ENCODE peak calls at places on chromosomes 12 and 14, in nine cellular contexts. Y, H, C, F, Z, L, T, X and P are unnamed samples.

GRCh38 chr14:92568621-92569479 is 55.3 kb downstream of the RIN3 start:
- DNase-seq in Y (peak; percentile 52), H (no peak), C (no peak), F (no peak), Z (peak; percentile 77), L (no peak), T (no peak), X (no peak), P (no peak)

GRCh38 chr12:57726884-57727757 is 11.4 kb downstream of the AGAP2 start:
- DNase-seq in Y (no peak), H (peak; percentile 79), C (no peak), F (no peak), Z (peak; percentile 11), L (no peak), T (peak; percentile 57), X (no peak), P (no peak)

GRCh38 chr14:71726639-71727085 is 205.6 kb upstream of the RGS6 start:
- DNase-seq in Y (no peak), H (no peak), C (no peak), F (no peak), Z (no peak), L (no peak), T (no peak), X (no peak), P (no peak)

GRCh38 chr12:119448737-119449136 is 114.2 kb downstream of the CCDC60 start:
- DNase-seq in Y (no peak), H (no peak), C (no peak), F (no peak), Z (no peak), L (no peak), T (no peak), X (no peak), P (peak; percentile 13)

GRCh38 chr12:69851976-69852375 is 26.9 kb downstream of the MYRFL start:
- DNase-seq in Y (no peak), H (no peak), C (no peak), F (no peak), Z (no peak), L (no peak), T (no peak), X (no peak), P (no peak)

GRCh38 chr12:30782316-30783173 is 27.8 kb upstream of the CAPRIN2 start:
- DNase-seq in Y (no peak), H (no peak), C (no peak), F (no peak), Z (no peak), L (no peak), T (no peak), X (no peak), P (no peak)

GRCh38 chr12:115956236-115956635 is 321.3 kb downstream of the MED13L start:
- DNase-seq in Y (no peak), H (no peak), C (no peak), F (no peak), Z (no peak), L (no peak), T (no peak), X (no peak), P (no peak)

GRCh38 chr14:74550071-74550470 is 56.5 kb downstream of the ISCA2 start:
- DNase-seq in Y (no peak), H (no peak), C (no peak), F (no peak), Z (no peak), L (no peak), T (no peak), X (no peak), P (no peak)

DNA sequence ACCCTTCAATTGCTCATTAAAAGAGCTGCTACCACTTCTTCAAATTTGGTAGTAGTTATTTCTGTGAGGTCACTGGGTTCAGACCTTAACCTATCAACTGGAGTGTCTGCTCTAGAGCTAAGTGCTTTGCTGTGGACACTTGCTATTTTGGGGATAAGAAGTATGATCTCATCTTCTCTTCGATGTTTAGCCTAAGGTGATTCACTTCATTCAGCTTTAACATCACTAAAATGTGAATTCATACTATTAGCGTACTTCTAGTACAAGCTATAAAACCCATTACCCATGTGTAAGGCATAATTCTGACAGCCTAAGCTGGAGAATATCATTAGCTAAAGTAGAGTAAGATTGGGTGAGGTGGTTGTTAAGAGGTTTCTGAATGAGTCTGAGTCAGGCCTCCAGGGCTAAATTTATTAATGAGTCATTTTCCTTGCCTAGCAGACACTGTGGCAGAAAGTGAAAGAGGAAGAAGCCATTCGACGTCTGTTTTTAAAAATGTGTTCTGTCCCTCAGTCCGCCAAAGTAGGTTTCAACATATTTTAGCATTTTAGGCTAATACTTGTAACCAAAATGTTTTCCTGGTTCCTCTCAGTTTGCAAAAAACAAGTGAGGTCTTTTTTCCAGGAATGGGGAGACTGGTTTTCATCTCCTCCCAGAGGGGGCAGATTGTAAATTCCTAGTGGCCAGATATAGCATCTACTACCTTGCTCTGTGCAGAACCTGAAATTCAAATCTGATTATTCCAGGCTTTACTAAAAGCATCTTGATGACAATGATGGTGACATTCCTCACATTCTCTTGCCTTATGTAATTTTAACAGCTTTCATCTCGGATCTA is 103.6 kb downstream of the SSPN start:
- DNase-seq in Y (peak; percentile 81), H (no peak), C (peak; percentile 52), F (no peak), Z (peak; percentile 79), L (peak; percentile 75), T (no peak), X (no peak), P (peak; percentile 82)
- TF ChIP-seq CTCF in Y (no peak), H (no peak), C (no peak), F (peak; percentile 58), Z (no peak), L (peak; percentile 47), T (peak; percentile 18), X (no peak), P (peak; percentile 36)

GRCh38 chr12:47385587-47385986 is 305.8 kb upstream of the AMIGO2 start:
- DNase-seq in Y (no peak), H (no peak), C (no peak), F (no peak), Z (no peak), L (no peak), T (no peak), X (no peak), P (no peak)

GRCh38 chr12:47383942-47384341 is 304.2 kb upstream of the AMIGO2 start:
- DNase-seq in Y (no peak), H (no peak), C (peak; percentile 85), F (peak; percentile 20), Z (no peak), L (no peak), T (no peak), X (no peak), P (no peak)

GRCh38 chr12:47378907-47379306 is 299.1 kb upstream of the AMIGO2 start:
- DNase-seq in Y (no peak), H (no peak), C (peak; percentile 31), F (no peak), Z (no peak), L (no peak), T (no peak), X (no peak), P (no peak)

GRCh38 chr12:47378222-47378582 is 298.4 kb upstream of the AMIGO2 start:
- DNase-seq in Y (no peak), H (no peak), C (peak; percentile 55), F (no peak), Z (no peak), L (no peak), T (no peak), X (no peak), P (no peak)

GRCh38 chr12:47382305-47382704 is 302.5 kb upstream of the AMIGO2 start:
- DNase-seq in Y (no peak), H (no peak), C (peak; percentile 44), F (no peak), Z (no peak), L (no peak), T (no peak), X (no peak), P (no peak)
- TF ChIP-seq CTCF in Y (peak; percentile 8), H (no peak), C (no peak), F (no peak), Z (no peak), L (no peak), T (peak; percentile 34), X (no peak), P (no peak)

GRCh38 chr14:58950555-58950954 is 237.9 kb upstream of the DAAM1 start:
- DNase-seq in Y (no peak), H (no peak), C (no peak), F (no peak), Z (no peak), L (no peak), T (no peak), X (no peak), P (no peak)

GRCh38 chr14:58944226-58944769 is 244.2 kb upstream of the DAAM1 start:
- DNase-seq in Y (no peak), H (no peak), C (peak; percentile 3), F (no peak), Z (no peak), L (no peak), T (no peak), X (no peak), P (no peak)

GRCh38 chr14:58947156-58947555 is 241.3 kb upstream of the DAAM1 start:
- DNase-seq in Y (no peak), H (no peak), C (no peak), F (no peak), Z (no peak), L (no peak), T (no peak), X (no peak), P (no peak)

GRCh38 chr14:58944957-58945356 is 243.5 kb upstream of the DAAM1 start:
- DNase-seq in Y (no peak), H (no peak), C (no peak), F (no peak), Z (no peak), L (no peak), T (no peak), X (no peak), P (no peak)

GRCh38 chr14:58947816-58948440 is 240.5 kb upstream of the DAAM1 start:
- DNase-seq in Y (no peak), H (no peak), C (peak; percentile 37), F (no peak), Z (no peak), L (no peak), T (peak; percentile 55), X (no peak), P (no peak)
- TF ChIP-seq CTCF in Y (no peak), H (no peak), C (no peak), F (no peak), Z (no peak), L (no peak), T (peak; percentile 59), X (no peak), P (no peak)

GRCh38 chr14:70077005-70077404 is 111.7 kb downstream of the SLC8A3 start:
- DNase-seq in Y (no peak), H (no peak), C (no peak), F (no peak), Z (no peak), L (no peak), T (no peak), X (no peak), P (no peak)

GRCh38 chr14:70078329-70078728 is 110.4 kb downstream of the SLC8A3 start:
- DNase-seq in Y (no peak), H (no peak), C (no peak), F (no peak), Z (no peak), L (no peak), T (no peak), X (no peak), P (no peak)

GRCh38 chr14:70069186-70069585 is 119.6 kb downstream of the SLC8A3 start:
- DNase-seq in Y (no peak), H (no peak), C (no peak), F (no peak), Z (no peak), L (no peak), T (no peak), X (no peak), P (no peak)

DNA sequence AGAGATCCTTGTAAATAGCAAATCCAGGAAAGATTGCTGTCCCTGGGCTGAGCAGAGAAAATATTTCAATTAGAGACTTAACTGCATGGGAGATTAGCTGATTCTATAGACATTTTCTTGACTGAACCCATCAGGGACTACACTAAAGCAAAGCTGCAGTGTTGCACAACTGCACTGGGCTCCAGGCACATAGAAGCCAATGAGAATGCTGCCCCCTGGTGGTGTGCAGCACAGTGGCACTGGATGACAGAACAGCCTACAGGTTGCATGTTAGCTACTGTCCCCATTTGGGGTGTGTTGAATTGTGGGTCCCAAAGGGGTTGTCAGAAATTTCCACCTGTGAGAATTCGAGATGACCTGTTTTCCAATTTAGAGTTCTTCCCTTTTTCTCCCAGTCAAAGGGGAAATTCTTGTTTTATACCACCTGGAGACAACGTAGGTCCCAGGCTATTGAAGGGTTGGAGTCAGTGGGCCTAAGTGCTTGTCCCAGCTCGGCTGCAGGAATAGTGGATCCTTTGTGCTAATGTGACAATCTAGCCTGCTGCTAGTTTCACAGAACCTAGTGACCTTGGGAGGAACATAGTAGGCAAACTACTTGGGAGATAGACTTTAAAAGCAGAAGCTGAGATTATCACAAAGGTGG is 114.7 kb downstream of the SLC8A3 start:
- DNase-seq in Y (no peak), H (peak; percentile 78), C (peak; percentile 85), F (peak; percentile 24), Z (peak; percentile 70), L (peak; percentile 16), T (peak; percentile 83), X (no peak), P (peak; percentile 86)
- TF ChIP-seq CTCF in Y (peak; percentile 88), H (peak; percentile 96), C (peak; percentile 95), F (peak; percentile 89), Z (peak; percentile 85), L (peak; percentile 83), T (peak; percentile 98), X (peak; percentile 44), P (peak; percentile 92)